ENCODE peak calls at places on chromosomes 12 and 14, in ten cellular contexts. One of them, this sample, is unnamed.

GRCh38 chr12:66119870-66120241 is 10.7 kb downstream of the LLPH start:
- DNase-seq in right lobe of liver: no peak
- DNase-seq in mesendoderm: no peak
- DNase-seq in body of pancreas: no peak
- DNase-seq in fibroblast of lung: no peak
- DNase-seq in neural progenitor cell: no peak
- DNase-seq in right cardiac atrium: no peak
- DNase-seq in esophagus squamous epithelium: no peak
- DNase-seq in sigmoid colon: no peak
- DNase-seq in RWPE1: no peak
- DNase-seq in this sample: no peak

GRCh38 chr14:31902002-31902401 is 175.1 kb upstream of the ARHGAP5 start:
- DNase-seq in right lobe of liver: no peak
- DNase-seq in esophagus squamous epithelium: no peak
- DNase-seq in fibroblast of lung: no peak
- DNase-seq in sigmoid colon: no peak
- DNase-seq in right cardiac atrium: no peak
- DNase-seq in body of pancreas: peak
- DNase-seq in mesendoderm: peak
- DNase-seq in neural progenitor cell: no peak
- DNase-seq in RWPE1: peak
- DNase-seq in this sample: no peak

GRCh38 chr14:58077621-58078020 is 74.4 kb downstream of the ARMH4 start:
- DNase-seq in mesendoderm: no peak
- DNase-seq in esophagus squamous epithelium: no peak
- DNase-seq in fibroblast of lung: peak
- DNase-seq in neural progenitor cell: no peak
- DNase-seq in right cardiac atrium: no peak
- DNase-seq in body of pancreas: no peak
- DNase-seq in right lobe of liver: no peak
- DNase-seq in RWPE1: no peak
- DNase-seq in sigmoid colon: no peak
- DNase-seq in this sample: no peak

GRCh38 chr14:96994999-96995398 is 197.8 kb downstream of the VRK1 start:
- DNase-seq in sigmoid colon: no peak
- DNase-seq in neural progenitor cell: no peak
- DNase-seq in RWPE1: no peak
- DNase-seq in mesendoderm: no peak
- DNase-seq in esophagus squamous epithelium: no peak
- DNase-seq in body of pancreas: no peak
- DNase-seq in right lobe of liver: no peak
- DNase-seq in right cardiac atrium: no peak
- DNase-seq in fibroblast of lung: no peak
- DNase-seq in this sample: no peak

GRCh38 chr12:113043240-113043639 is 13.3 kb upstream of the DTX1 start:
- DNase-seq in right lobe of liver: no peak
- DNase-seq in RWPE1: no peak
- DNase-seq in right cardiac atrium: peak
- DNase-seq in esophagus squamous epithelium: no peak
- DNase-seq in neural progenitor cell: no peak
- DNase-seq in body of pancreas: peak
- DNase-seq in sigmoid colon: no peak
- DNase-seq in mesendoderm: no peak
- DNase-seq in fibroblast of lung: no peak
- DNase-seq in this sample: no peak

GRCh38 chr12:52241205-52241842 is 8.3 kb downstream of the KRT7 start:
- DNase-seq in right cardiac atrium: no peak
- DNase-seq in right lobe of liver: no peak
- DNase-seq in fibroblast of lung: no peak
- DNase-seq in neural progenitor cell: no peak
- DNase-seq in body of pancreas: no peak
- DNase-seq in sigmoid colon: peak
- DNase-seq in esophagus squamous epithelium: no peak
- DNase-seq in RWPE1: no peak
- DNase-seq in mesendoderm: no peak
- DNase-seq in this sample: no peak

GRCh38 chr12:29270446-29270845 is 110.5 kb downstream of the ERGIC2 start:
- DNase-seq in right cardiac atrium: no peak
- DNase-seq in sigmoid colon: no peak
- DNase-seq in esophagus squamous epithelium: no peak
- DNase-seq in body of pancreas: no peak
- DNase-seq in right lobe of liver: no peak
- DNase-seq in fibroblast of lung: no peak
- DNase-seq in RWPE1: peak
- DNase-seq in mesendoderm: no peak
- DNase-seq in neural progenitor cell: no peak
- DNase-seq in this sample: no peak

GRCh38 chr14:85701116-85701515 is 171.2 kb downstream of the FLRT2 start:
- DNase-seq in sigmoid colon: no peak
- DNase-seq in mesendoderm: peak
- DNase-seq in right cardiac atrium: no peak
- DNase-seq in fibroblast of lung: no peak
- DNase-seq in RWPE1: no peak
- DNase-seq in neural progenitor cell: no peak
- DNase-seq in right lobe of liver: no peak
- DNase-seq in esophagus squamous epithelium: no peak
- DNase-seq in body of pancreas: no peak
- DNase-seq in this sample: no peak

GRCh38 chr14:104805326-104805678 is 4.4 kb downstream of the ZBTB42 start:
- DNase-seq in right cardiac atrium: no peak
- DNase-seq in esophagus squamous epithelium: no peak
- DNase-seq in sigmoid colon: no peak
- DNase-seq in RWPE1: no peak
- DNase-seq in right lobe of liver: no peak
- DNase-seq in neural progenitor cell: no peak
- DNase-seq in mesendoderm: no peak
- DNase-seq in body of pancreas: peak
- DNase-seq in fibroblast of lung: peak
- DNase-seq in this sample: peak
- H3K27ac ChIP-seq in right cardiac atrium: no peak
- H3K27ac ChIP-seq in esophagus squamous epithelium: no peak
- H3K27ac ChIP-seq in sigmoid colon: no peak
- H3K27ac ChIP-seq in RWPE1: peak
- H3K27ac ChIP-seq in right lobe of liver: no peak
- H3K27ac ChIP-seq in neural progenitor cell: no peak
- H3K27ac ChIP-seq in mesendoderm: no peak
- H3K27ac ChIP-seq in body of pancreas: no peak
- H3K27ac ChIP-seq in fibroblast of lung: no peak
- H3K27ac ChIP-seq in this sample: no peak

GRCh38 chr12:78917513-78917912 is 52.9 kb downstream of the SYT1 start:
- DNase-seq in neural progenitor cell: no peak
- DNase-seq in right cardiac atrium: no peak
- DNase-seq in sigmoid colon: no peak
- DNase-seq in body of pancreas: no peak
- DNase-seq in esophagus squamous epithelium: no peak
- DNase-seq in RWPE1: no peak
- DNase-seq in mesendoderm: no peak
- DNase-seq in right lobe of liver: no peak
- DNase-seq in fibroblast of lung: no peak
- DNase-seq in this sample: no peak

GRCh38 chr12:78914859-78915331 is 50.3 kb downstream of the SYT1 start:
- DNase-seq in body of pancreas: no peak
- DNase-seq in esophagus squamous epithelium: no peak
- DNase-seq in fibroblast of lung: no peak
- DNase-seq in mesendoderm: peak
- DNase-seq in right lobe of liver: no peak
- DNase-seq in RWPE1: peak
- DNase-seq in right cardiac atrium: no peak
- DNase-seq in neural progenitor cell: no peak
- DNase-seq in sigmoid colon: no peak
- DNase-seq in this sample: no peak

GRCh38 chr12:78916845-78917480 is 52.4 kb downstream of the SYT1 start:
- DNase-seq in mesendoderm: peak
- DNase-seq in right cardiac atrium: no peak
- DNase-seq in right lobe of liver: no peak
- DNase-seq in fibroblast of lung: peak
- DNase-seq in sigmoid colon: no peak
- DNase-seq in esophagus squamous epithelium: no peak
- DNase-seq in body of pancreas: no peak
- DNase-seq in RWPE1: no peak
- DNase-seq in neural progenitor cell: no peak
- DNase-seq in this sample: no peak

DNA sequence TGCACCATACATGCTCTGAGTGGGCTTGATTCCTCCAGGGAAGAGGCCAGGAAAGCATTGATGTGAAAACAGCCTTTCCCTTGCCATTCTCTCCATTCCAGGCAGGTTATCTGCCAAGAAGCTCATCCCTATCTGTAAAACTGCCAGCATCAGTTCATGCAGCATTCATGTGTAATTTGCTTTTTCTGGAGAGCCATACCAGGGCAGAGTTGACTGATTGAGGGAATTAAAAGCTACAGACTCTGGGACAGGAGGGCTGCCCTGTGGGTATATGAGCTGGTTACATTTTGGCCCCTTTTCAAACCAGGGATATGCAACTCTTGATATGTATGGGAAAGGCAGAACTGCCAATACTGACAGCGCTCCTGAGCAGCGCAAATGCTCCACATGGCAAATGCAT is 53.6 kb downstream of the SYT1 start:
- DNase-seq in esophagus squamous epithelium: no peak
- DNase-seq in neural progenitor cell: no peak
- DNase-seq in right lobe of liver: no peak
- DNase-seq in mesendoderm: peak
- DNase-seq in right cardiac atrium: no peak
- DNase-seq in body of pancreas: no peak
- DNase-seq in fibroblast of lung: no peak
- DNase-seq in sigmoid colon: no peak
- DNase-seq in RWPE1: no peak
- DNase-seq in this sample: no peak
- H3K27ac ChIP-seq in esophagus squamous epithelium: no peak
- H3K27ac ChIP-seq in neural progenitor cell: no peak
- H3K27ac ChIP-seq in right lobe of liver: no peak
- H3K27ac ChIP-seq in mesendoderm: no peak
- H3K27ac ChIP-seq in right cardiac atrium: no peak
- H3K27ac ChIP-seq in body of pancreas: no peak
- H3K27ac ChIP-seq in fibroblast of lung: no peak
- H3K27ac ChIP-seq in sigmoid colon: no peak
- H3K27ac ChIP-seq in RWPE1: no peak
- H3K27ac ChIP-seq in this sample: no peak

GRCh38 chr12:50185496-50185895 is 18.3 kb upstream of the CERS5 start:
- DNase-seq in sigmoid colon: no peak
- DNase-seq in mesendoderm: no peak
- DNase-seq in body of pancreas: no peak
- DNase-seq in right lobe of liver: no peak
- DNase-seq in RWPE1: no peak
- DNase-seq in esophagus squamous epithelium: no peak
- DNase-seq in right cardiac atrium: no peak
- DNase-seq in neural progenitor cell: no peak
- DNase-seq in fibroblast of lung: no peak
- DNase-seq in this sample: no peak

GRCh38 chr12:50188280-50188781 is 21.2 kb upstream of the CERS5 start:
- DNase-seq in mesendoderm: no peak
- DNase-seq in right lobe of liver: no peak
- DNase-seq in neural progenitor cell: no peak
- DNase-seq in fibroblast of lung: no peak
- DNase-seq in RWPE1: no peak
- DNase-seq in esophagus squamous epithelium: no peak
- DNase-seq in sigmoid colon: peak
- DNase-seq in body of pancreas: no peak
- DNase-seq in right cardiac atrium: no peak
- DNase-seq in this sample: no peak

GRCh38 chr12:50187084-50187900 is 20.1 kb upstream of the CERS5 start:
- DNase-seq in sigmoid colon: no peak
- DNase-seq in right cardiac atrium: no peak
- DNase-seq in mesendoderm: no peak
- DNase-seq in right lobe of liver: no peak
- DNase-seq in fibroblast of lung: peak
- DNase-seq in RWPE1: no peak
- DNase-seq in neural progenitor cell: no peak
- DNase-seq in esophagus squamous epithelium: no peak
- DNase-seq in body of pancreas: no peak
- DNase-seq in this sample: no peak

GRCh38 chr12:50185975-50186663 is 18.9 kb upstream of the CERS5 start:
- DNase-seq in mesendoderm: no peak
- DNase-seq in body of pancreas: no peak
- DNase-seq in right cardiac atrium: no peak
- DNase-seq in RWPE1: peak
- DNase-seq in neural progenitor cell: no peak
- DNase-seq in esophagus squamous epithelium: no peak
- DNase-seq in sigmoid colon: no peak
- DNase-seq in fibroblast of lung: no peak
- DNase-seq in right lobe of liver: no peak
- DNase-seq in this sample: no peak

GRCh38 chr12:50186667-50187066 is 19.5 kb upstream of the CERS5 start:
- DNase-seq in fibroblast of lung: no peak
- DNase-seq in RWPE1: no peak
- DNase-seq in right lobe of liver: no peak
- DNase-seq in body of pancreas: no peak
- DNase-seq in sigmoid colon: no peak
- DNase-seq in neural progenitor cell: no peak
- DNase-seq in right cardiac atrium: no peak
- DNase-seq in mesendoderm: no peak
- DNase-seq in esophagus squamous epithelium: no peak
- DNase-seq in this sample: no peak
- H3K27ac ChIP-seq in fibroblast of lung: peak
- H3K27ac ChIP-seq in RWPE1: peak
- H3K27ac ChIP-seq in right lobe of liver: no peak
- H3K27ac ChIP-seq in body of pancreas: no peak
- H3K27ac ChIP-seq in sigmoid colon: no peak
- H3K27ac ChIP-seq in neural progenitor cell: no peak
- H3K27ac ChIP-seq in right cardiac atrium: no peak
- H3K27ac ChIP-seq in mesendoderm: no peak
- H3K27ac ChIP-seq in esophagus squamous epithelium: peak
- H3K27ac ChIP-seq in this sample: no peak

GRCh38 chr14:90568405-90568804 is 171.6 kb downstream of the CALM1 start:
- DNase-seq in RWPE1: no peak
- DNase-seq in esophagus squamous epithelium: no peak
- DNase-seq in neural progenitor cell: no peak
- DNase-seq in right lobe of liver: no peak
- DNase-seq in right cardiac atrium: peak
- DNase-seq in sigmoid colon: peak
- DNase-seq in fibroblast of lung: no peak
- DNase-seq in mesendoderm: no peak
- DNase-seq in body of pancreas: no peak
- DNase-seq in this sample: no peak

GRCh38 chr14:90567191-90567590 is 170.4 kb downstream of the CALM1 start:
- DNase-seq in right lobe of liver: no peak
- DNase-seq in RWPE1: no peak
- DNase-seq in esophagus squamous epithelium: no peak
- DNase-seq in sigmoid colon: no peak
- DNase-seq in fibroblast of lung: no peak
- DNase-seq in neural progenitor cell: no peak
- DNase-seq in body of pancreas: no peak
- DNase-seq in mesendoderm: no peak
- DNase-seq in right cardiac atrium: peak
- DNase-seq in this sample: no peak

GRCh38 chr14:90564496-90564895 is 167.7 kb downstream of the CALM1 start:
- DNase-seq in esophagus squamous epithelium: no peak
- DNase-seq in sigmoid colon: no peak
- DNase-seq in right cardiac atrium: no peak
- DNase-seq in right lobe of liver: no peak
- DNase-seq in fibroblast of lung: no peak
- DNase-seq in body of pancreas: no peak
- DNase-seq in neural progenitor cell: no peak
- DNase-seq in RWPE1: no peak
- DNase-seq in mesendoderm: no peak
- DNase-seq in this sample: no peak

GRCh38 chr14:90567991-90568390 is 171.2 kb downstream of the CALM1 start:
- DNase-seq in esophagus squamous epithelium: no peak
- DNase-seq in right lobe of liver: no peak
- DNase-seq in body of pancreas: no peak
- DNase-seq in neural progenitor cell: peak
- DNase-seq in RWPE1: no peak
- DNase-seq in fibroblast of lung: no peak
- DNase-seq in right cardiac atrium: peak
- DNase-seq in sigmoid colon: peak
- DNase-seq in mesendoderm: no peak
- DNase-seq in this sample: no peak

DNA sequence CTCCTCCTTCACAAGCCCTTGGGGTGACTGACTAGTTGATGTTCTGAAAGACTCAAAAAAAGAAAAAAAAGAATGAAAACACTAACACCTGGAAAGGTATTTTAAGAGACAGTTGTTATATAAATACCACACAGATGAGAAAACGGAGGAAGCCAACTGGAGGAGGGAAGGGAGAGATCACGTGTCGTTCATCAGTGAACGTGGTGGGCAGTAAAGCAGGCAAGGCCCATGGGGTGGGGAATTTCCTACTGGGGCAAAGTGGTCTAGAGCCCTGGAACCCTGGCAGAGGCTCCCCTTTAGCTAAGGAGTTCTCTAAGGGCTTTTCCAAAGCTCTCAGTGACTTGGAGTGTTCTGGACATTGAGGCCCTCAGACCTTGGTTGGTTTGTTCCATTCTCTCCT is 169.7 kb downstream of the CALM1 start:
- DNase-seq in right cardiac atrium: no peak
- DNase-seq in mesendoderm: no peak
- DNase-seq in right lobe of liver: no peak
- DNase-seq in neural progenitor cell: no peak
- DNase-seq in sigmoid colon: no peak
- DNase-seq in fibroblast of lung: no peak
- DNase-seq in body of pancreas: no peak
- DNase-seq in esophagus squamous epithelium: no peak
- DNase-seq in RWPE1: no peak
- DNase-seq in this sample: no peak
- H3K27ac ChIP-seq in right cardiac atrium: no peak
- H3K27ac ChIP-seq in mesendoderm: no peak
- H3K27ac ChIP-seq in right lobe of liver: no peak
- H3K27ac ChIP-seq in neural progenitor cell: no peak
- H3K27ac ChIP-seq in sigmoid colon: peak
- H3K27ac ChIP-seq in fibroblast of lung: no peak
- H3K27ac ChIP-seq in body of pancreas: no peak
- H3K27ac ChIP-seq in esophagus squamous epithelium: no peak
- H3K27ac ChIP-seq in RWPE1: no peak
- H3K27ac ChIP-seq in this sample: no peak